ENCODE peak calls at places on chromosomes 6 and 20, in six cellular contexts. F is stimulated activated CD4-positive, alpha-beta T cell treated with anti-CD3 and anti-CD28 coated beads, Interleukin-1b, Interleukin-23, amount 100 ng/mL, for 24 hours; J is NCI-H1417; P is activated CD8-positive, alpha-beta T cell treated with anti-CD3 and anti-CD28 coated beads, Interleukin-2, amount 10 ng/mL, durations not matched to agents 7 days and 5 days; G is type B pancreatic cell; X is NCI-H774. T is an unnamed sample.

GRCh38 chr6:166112580-166112979 is 55.1 kb downstream of the TBXT start:
- DNase-seq in G (no peak), P (no peak), X (peak), F (no peak), J (no peak), T (no peak)

GRCh38 chr6:36224918-36225461 is 28.4 kb downstream of the BRPF3 start:
- DNase-seq in J (no peak), X (no peak), F (no peak), P (no peak), G (no peak), T (no peak)

GRCh38 chr6:122069933-122070332 is 329.5 kb upstream of the HSF2 start:
- DNase-seq in J (no peak), G (no peak), P (no peak), F (no peak), X (no peak), T (no peak)

GRCh38 chr20:24660651-24661050 is 191.2 kb downstream of the SYNDIG1 start:
- DNase-seq in F (no peak), G (no peak), P (no peak), X (no peak), J (no peak), T (no peak)

GRCh38 chr6:5471637-5472430 is 210.5 kb downstream of the FARS2 start:
- DNase-seq in G (no peak), P (no peak), X (peak), J (no peak), F (no peak), T (peak)

GRCh38 chr6:134984821-134985220 is 34.9 kb upstream of the ALDH8A1 start:
- DNase-seq in G (no peak), F (no peak), J (no peak), P (no peak), X (no peak), T (no peak)

GRCh38 chr20:37435607-37436006 is 85.4 kb upstream of the NNAT start:
- DNase-seq in F (no peak), P (no peak), J (no peak), X (no peak), G (no peak), T (no peak)

GRCh38 chr6:148423133-148423532 is 80.5 kb downstream of the SASH1 start:
- DNase-seq in G (no peak), J (no peak), X (no peak), F (no peak), P (no peak), T (no peak)

GRCh38 chr6:23403458-23403857 is 722.6 kb upstream of the NRSN1 start:
- DNase-seq in X (no peak), P (no peak), G (no peak), F (no peak), J (no peak), T (no peak)

GRCh38 chr20:63331741-63332400 is 29.3 kb downstream of the CHRNA4 start:
- DNase-seq in P (no peak), G (no peak), X (no peak), J (no peak), F (no peak), T (no peak)

GRCh38 chr6:37130704-37131103 is 39.2 kb upstream of the PIM1 start:
- DNase-seq in J (no peak), G (no peak), X (no peak), P (no peak), F (no peak), T (no peak)

GRCh38 chr6:166615059-166615770 is 11.8 kb downstream of the RPS6KA2 start:
- DNase-seq in J (no peak), X (no peak), G (no peak), P (no peak), F (no peak), T (no peak)

GRCh38 chr6:14031516-14031915 is 86.1 kb upstream of the CD83 start:
- DNase-seq in F (no peak), X (no peak), P (no peak), G (no peak), J (no peak), T (no peak)

GRCh38 chr6:158037771-158038170 is 56.1 kb downstream of the SYNJ2 start:
- DNase-seq in F (no peak), G (no peak), J (no peak), P (no peak), X (no peak), T (no peak)

GRCh38 chr6:152428126-152428525 is 209.0 kb downstream of the SYNE1 start:
- DNase-seq in P (no peak), G (no peak), J (no peak), F (no peak), X (no peak), T (peak)

GRCh38 chr6:43604174-43604573 is 24.9 kb downstream of the GTPBP2 start:
- DNase-seq in X (no peak), J (no peak), G (no peak), P (no peak), F (no peak), T (no peak)

GRCh38 chr20:364905-365794 is 15.4 kb upstream of the TRIB3 start:
- DNase-seq in X (no peak), P (peak), J (no peak), F (no peak), G (no peak), T (peak)

GRCh38 chr6:143441680-143442359 is 8.7 kb downstream of the ADAT2 start:
- DNase-seq in J (no peak), X (no peak), F (no peak), P (no peak), G (no peak), T (no peak)

GRCh38 chr20:3696745-3697587 is 15.2 kb upstream of the ADAM33 start:
- DNase-seq in F (no peak), J (no peak), X (no peak), P (no peak), G (no peak), T (no peak)

GRCh38 chr6:35441205-35441604 is 10.9 kb upstream of the FANCE start:
- DNase-seq in X (no peak), P (no peak), J (no peak), F (no peak), G (no peak), T (no peak)

GRCh38 chr6:38488876-38489275 is 150.9 kb downstream of the BTBD9 start:
- DNase-seq in X (no peak), J (no peak), G (no peak), P (no peak), F (no peak), T (no peak)

GRCh38 chr6:98843274-98844243 is 9.2 kb downstream of the POU3F2 start:
- DNase-seq in F (no peak), X (no peak), P (no peak), G (peak), J (no peak), T (peak)

GRCh38 chr6:19554356-19555225 is 282.6 kb upstream of the ID4 start:
- DNase-seq in X (peak), F (no peak), J (peak), P (no peak), G (no peak), T (no peak)

GRCh38 chr20:48041078-48041780 is 255.9 kb upstream of the SULF2 start:
- DNase-seq in P (no peak), F (no peak), G (no peak), X (no peak), J (peak), T (no peak)

GRCh38 chr6:111322145-111322544 is 160.9 kb downstream of the REV3L start:
- DNase-seq in F (no peak), J (no peak), P (no peak), G (no peak), X (no peak), T (no peak)

GRCh38 chr20:35891375-35891774 is 62.9 kb downstream of the SCAND1 start:
- DNase-seq in F (no peak), G (no peak), P (no peak), X (no peak), J (no peak), T (no peak)

GRCh38 chr6:156231353-156231752 is 545.8 kb upstream of the ARID1B start:
- DNase-seq in G (no peak), F (no peak), P (no peak), J (no peak), X (no peak), T (no peak)

GRCh38 chr6:13296536-13296997 is 31.8 kb downstream of the TBC1D7 start:
- DNase-seq in F (no peak), G (no peak), X (no peak), P (no peak), J (peak), T (peak)

GRCh38 chr6:130752292-130752691 is 74.9 kb upstream of the SMLR1 start:
- DNase-seq in G (no peak), P (no peak), F (no peak), X (no peak), J (no peak), T (no peak)

GRCh38 chr20:36331182-36331581 is 25.0 kb downstream of the DLGAP4 start:
- DNase-seq in X (no peak), G (no peak), P (no peak), F (no peak), J (no peak), T (no peak)

GRCh38 chr6:170423030-170423429 is 116.5 kb downstream of the FAM120B start:
- DNase-seq in G (peak), P (no peak), J (no peak), X (no peak), F (no peak), T (peak)

GRCh38 chr6:46490425-46491200 is 636 bp downstream of the RCAN2 start:
- DNase-seq in P (no peak), J (no peak), G (peak), X (peak), F (no peak), T (peak)

GRCh38 chr6:42165016-42165415 is 8.1 kb upstream of the GUCA1A start:
- DNase-seq in X (no peak), F (no peak), G (no peak), J (no peak), P (no peak), T (no peak)

GRCh38 chr6:133991096-133991593 is 38.1 kb downstream of the TBPL1 start:
- DNase-seq in G (no peak), X (no peak), P (no peak), F (no peak), J (no peak), T (no peak)

GRCh38 chr6:72783035-72783434 is 161.2 kb downstream of the KCNQ5 start:
- DNase-seq in G (no peak), P (no peak), F (no peak), X (no peak), J (no peak), T (no peak)

GRCh38 chr20:35328095-35328685 is 36.0 kb upstream of the FAM83C start:
- DNase-seq in X (no peak), F (no peak), G (no peak), J (no peak), P (no peak), T (no peak)

GRCh38 chr6:13378669-13379590 is 50.6 kb upstream of the TBC1D7 start:
- DNase-seq in G (no peak), X (peak), P (no peak), F (no peak), J (peak), T (peak)

GRCh38 chr6:14254505-14254904 is 136.9 kb downstream of the CD83 start:
- DNase-seq in G (no peak), X (no peak), J (no peak), F (no peak), P (no peak), T (no peak)

GRCh38 chr6:41734666-41735426 is 562 bp downstream of the TFEB start:
- DNase-seq in F (peak), P (peak), X (peak), J (peak), G (no peak), T (peak)